ENCODE peak calls at places on chromosome 10, in four cellular contexts. S is B cell, M is ACHN, F is A549. U is an unnamed sample.

GRCh38 chr10:113648478-113648877 is 15.4 kb downstream of the NRAP start:
- DNase-seq in F (no peak), S (no peak), M (peak; percentile 20), U (no peak)

GRCh38 chr10:121235692-121236091 is 362.6 kb downstream of the FGFR2 start:
- DNase-seq in M (no peak), F (no peak), S (no peak), U (no peak)

GRCh38 chr10:102677736-102678354 is 33.6 kb downstream of the TRIM8 start:
- DNase-seq in M (no peak), F (no peak), S (no peak), U (no peak)

GRCh38 chr10:48449501-48450232 is 143.2 kb downstream of the MAPK8 start:
- DNase-seq in S (no peak), F (no peak), M (no peak), U (no peak)

GRCh38 chr10:5811387-5811821 is 1.8 kb downstream of the GDI2 start:
- DNase-seq in M (peak; percentile 9), F (no peak), S (no peak), U (no peak)

GRCh38 chr10:131997366-131998049 is 15.8 kb upstream of the BNIP3 start:
- DNase-seq in S (no peak), M (no peak), F (peak; percentile 28), U (peak; percentile 92)

GRCh38 chr10:96724621-96725020 is 4.3 kb upstream of the PIK3AP1 start:
- DNase-seq in S (no peak), M (no peak), F (no peak), U (no peak)

GRCh38 chr10:1293636-1294440 is 237.7 kb downstream of the WDR37 start:
- DNase-seq in F (no peak), S (no peak), M (no peak), U (no peak)

GRCh38 chr10:57759777-57760176 is 507.9 kb downstream of the IPMK start:
- DNase-seq in S (no peak), F (no peak), M (no peak), U (no peak)

GRCh38 chr10:21265622-21266021 is 259.9 kb downstream of the SKIDA1 start:
- DNase-seq in F (peak; percentile 38), S (no peak), M (no peak), U (no peak)

GRCh38 chr10:49601857-49602256 is 8.3 kb upstream of the SLC18A3 start:
- DNase-seq in M (peak; percentile 45), F (no peak), S (no peak), U (no peak)

GRCh38 chr10:110446954-110447608 is 50.6 kb upstream of the DUSP5 start:
- DNase-seq in F (no peak), M (peak; percentile 68), S (no peak), U (peak; percentile 53)

GRCh38 chr10:74329873-74330272 is 178.9 kb downstream of the ADK start:
- DNase-seq in S (no peak), M (peak; percentile 69), F (no peak), U (no peak)

GRCh38 chr10:11164806-11165590 is 147.3 kb downstream of the CELF2 start:
- DNase-seq in M (peak; percentile 28), F (no peak), S (peak; percentile 78), U (peak; percentile 73)

GRCh38 chr10:2978111-2978510 is 89.2 kb upstream of the PFKP start:
- DNase-seq in F (peak; percentile 62), S (no peak), M (peak; percentile 68), U (no peak)

GRCh38 chr10:99534939-99535763 is 2.4 kb downstream of the NKX2-3 start:
- DNase-seq in M (peak; percentile 15), F (no peak), S (no peak), U (peak; percentile 89)

GRCh38 chr10:20978617-20979016 is 81.5 kb upstream of the NEBL start:
- DNase-seq in M (no peak), F (no peak), S (no peak), U (no peak)

GRCh38 chr10:75487087-75487784 is 55.8 kb downstream of the LRMDA start:
- DNase-seq in M (no peak), F (no peak), S (no peak), U (no peak)

GRCh38 chr10:117175215-117175900 is 21.9 kb upstream of the KCNK18 start:
- DNase-seq in F (no peak), S (no peak), M (no peak), U (peak; percentile 37)

GRCh38 chr10:73589538-73590126 is 1.5 kb downstream of the USP54 start:
- DNase-seq in F (no peak), M (peak; percentile 70), S (no peak), U (peak; percentile 33)

GRCh38 chr10:103197177-103197576 is 4.1 kb upstream of the NT5C2 start:
- DNase-seq in F (peak; percentile 73), S (no peak), M (peak; percentile 69), U (no peak)

GRCh38 chr10:133097418-133097817 is 9.7 kb downstream of the ADGRA1 start:
- DNase-seq in S (no peak), F (no peak), M (no peak), U (peak; percentile 44)

GRCh38 chr10:97582169-97582568 is 2.0 kb upstream of the HOGA1 start:
- DNase-seq in S (no peak), M (no peak), F (no peak), U (no peak)

U was measured in upper lobe of left lung.